ENCODE peak calls at places on chromosomes 16 and 17, in seven cellular contexts. One of them, this sample, is unnamed.

GRCh38 chr16:85473909-85474640 is 139.0 kb upstream of the GSE1 start:
- DNase-seq in tibial nerve: no peak
- DNase-seq in tibial artery: no peak
- DNase-seq in CD8-positive, alpha-beta T cell: no peak
- DNase-seq in ovary: peak; percentile 62
- DNase-seq in GM23338: no peak
- DNase-seq in body of pancreas: no peak
- DNase-seq in this sample: no peak

GRCh38 chr16:54402270-54402669 is 115.7 kb upstream of the IRX3 start:
- DNase-seq in tibial nerve: no peak
- DNase-seq in ovary: no peak
- DNase-seq in body of pancreas: no peak
- DNase-seq in CD8-positive, alpha-beta T cell: no peak
- DNase-seq in GM23338: no peak
- DNase-seq in tibial artery: no peak
- DNase-seq in this sample: no peak

GRCh38 chr17:2852729-2853110 is 56.5 kb downstream of the RAP1GAP2 start:
- DNase-seq in body of pancreas: no peak
- DNase-seq in CD8-positive, alpha-beta T cell: no peak
- DNase-seq in tibial artery: no peak
- DNase-seq in tibial nerve: no peak
- DNase-seq in ovary: peak; percentile 24
- DNase-seq in GM23338: peak; percentile 73
- DNase-seq in this sample: no peak

GRCh38 chr17:28298449-28298848 is 20.6 kb upstream of the TMEM97 start:
- DNase-seq in CD8-positive, alpha-beta T cell: no peak
- DNase-seq in tibial nerve: no peak
- DNase-seq in ovary: no peak
- DNase-seq in tibial artery: no peak
- DNase-seq in GM23338: no peak
- DNase-seq in body of pancreas: no peak
- DNase-seq in this sample: no peak

GRCh38 chr16:88907768-88908167 is 41.3 kb upstream of the PABPN1L start:
- DNase-seq in GM23338: no peak
- DNase-seq in tibial artery: no peak
- DNase-seq in CD8-positive, alpha-beta T cell: no peak
- DNase-seq in ovary: no peak
- DNase-seq in body of pancreas: no peak
- DNase-seq in tibial nerve: no peak
- DNase-seq in this sample: no peak

GRCh38 chr17:9646556-9646905 is 1.2 kb downstream of the USP43 start:
- DNase-seq in tibial nerve: no peak
- DNase-seq in CD8-positive, alpha-beta T cell: no peak
- DNase-seq in GM23338: peak; percentile 25
- DNase-seq in body of pancreas: no peak
- DNase-seq in ovary: no peak
- DNase-seq in tibial artery: no peak
- DNase-seq in this sample: no peak

GRCh38 chr17:75888484-75888883 is 8.3 kb downstream of the TRIM65 start:
- DNase-seq in CD8-positive, alpha-beta T cell: no peak
- DNase-seq in tibial artery: no peak
- DNase-seq in tibial nerve: no peak
- DNase-seq in body of pancreas: no peak
- DNase-seq in GM23338: peak; percentile 41
- DNase-seq in ovary: no peak
- DNase-seq in this sample: no peak

GRCh38 chr16:80407265-80407987 is 133.4 kb upstream of the DYNLRB2 start:
- DNase-seq in ovary: no peak
- DNase-seq in tibial nerve: no peak
- DNase-seq in GM23338: no peak
- DNase-seq in CD8-positive, alpha-beta T cell: no peak
- DNase-seq in body of pancreas: no peak
- DNase-seq in tibial artery: no peak
- DNase-seq in this sample: no peak

GRCh38 chr16:85401370-85401916 is 211.7 kb upstream of the GSE1 start:
- DNase-seq in tibial nerve: no peak
- DNase-seq in tibial artery: peak; percentile 47
- DNase-seq in CD8-positive, alpha-beta T cell: no peak
- DNase-seq in GM23338: no peak
- DNase-seq in body of pancreas: peak; percentile 1
- DNase-seq in ovary: peak; percentile 10
- DNase-seq in this sample: no peak

GRCh38 chr17:8799001-8799850 is at the start of gene MFSD6L:
- DNase-seq in tibial artery: no peak
- DNase-seq in body of pancreas: peak; percentile 91
- DNase-seq in CD8-positive, alpha-beta T cell: no peak
- DNase-seq in tibial nerve: no peak
- DNase-seq in GM23338: peak; percentile 91
- DNase-seq in ovary: no peak
- DNase-seq in this sample: no peak

GRCh38 chr16:3408561-3409197 is 7.7 kb downstream of the ZNF174 start:
- DNase-seq in GM23338: no peak
- DNase-seq in ovary: no peak
- DNase-seq in CD8-positive, alpha-beta T cell: no peak
- DNase-seq in body of pancreas: no peak
- DNase-seq in tibial artery: no peak
- DNase-seq in tibial nerve: no peak
- DNase-seq in this sample: no peak

GRCh38 chr17:5821057-5821456 is 236.7 kb upstream of the NLRP1 start:
- DNase-seq in GM23338: no peak
- DNase-seq in tibial nerve: no peak
- DNase-seq in CD8-positive, alpha-beta T cell: no peak
- DNase-seq in tibial artery: no peak
- DNase-seq in ovary: no peak
- DNase-seq in body of pancreas: no peak
- DNase-seq in this sample: peak; percentile 16

GRCh38 chr16:20393801-20394637 is 10.5 kb downstream of the PDILT start:
- DNase-seq in tibial nerve: no peak
- DNase-seq in CD8-positive, alpha-beta T cell: no peak
- DNase-seq in ovary: peak; percentile 30
- DNase-seq in body of pancreas: peak; percentile 20
- DNase-seq in tibial artery: no peak
- DNase-seq in GM23338: no peak
- DNase-seq in this sample: no peak

GRCh38 chr16:27475561-27475960 is 73.6 kb downstream of the IL21R start:
- DNase-seq in tibial nerve: no peak
- DNase-seq in GM23338: no peak
- DNase-seq in body of pancreas: no peak
- DNase-seq in ovary: no peak
- DNase-seq in tibial artery: no peak
- DNase-seq in CD8-positive, alpha-beta T cell: no peak
- DNase-seq in this sample: no peak

GRCh38 chr17:48432820-48433775 is 3.1 kb upstream of the SKAP1 start:
- DNase-seq in tibial artery: no peak
- DNase-seq in ovary: no peak
- DNase-seq in CD8-positive, alpha-beta T cell: no peak
- DNase-seq in body of pancreas: no peak
- DNase-seq in tibial nerve: no peak
- DNase-seq in GM23338: no peak
- DNase-seq in this sample: no peak

GRCh38 chr16:50744911-50745310 is 3.0 kb downstream of the CYLD start:
- DNase-seq in tibial nerve: no peak
- DNase-seq in body of pancreas: no peak
- DNase-seq in GM23338: no peak
- DNase-seq in CD8-positive, alpha-beta T cell: no peak
- DNase-seq in tibial artery: no peak
- DNase-seq in ovary: no peak
- DNase-seq in this sample: no peak

GRCh38 chr17:27244481-27245223 is 49.3 kb upstream of the WSB1 start:
- DNase-seq in GM23338: peak; percentile 74
- DNase-seq in CD8-positive, alpha-beta T cell: no peak
- DNase-seq in tibial artery: peak; percentile 88
- DNase-seq in tibial nerve: peak; percentile 96
- DNase-seq in ovary: peak; percentile 43
- DNase-seq in body of pancreas: peak; percentile 79
- DNase-seq in this sample: peak; percentile 74

GRCh38 chr16:79589495-79590134 is 10.9 kb downstream of the MAF start:
- DNase-seq in CD8-positive, alpha-beta T cell: no peak
- DNase-seq in GM23338: peak; percentile 68
- DNase-seq in tibial artery: no peak
- DNase-seq in tibial nerve: no peak
- DNase-seq in ovary: peak; percentile 55
- DNase-seq in body of pancreas: no peak
- DNase-seq in this sample: no peak

DNA sequence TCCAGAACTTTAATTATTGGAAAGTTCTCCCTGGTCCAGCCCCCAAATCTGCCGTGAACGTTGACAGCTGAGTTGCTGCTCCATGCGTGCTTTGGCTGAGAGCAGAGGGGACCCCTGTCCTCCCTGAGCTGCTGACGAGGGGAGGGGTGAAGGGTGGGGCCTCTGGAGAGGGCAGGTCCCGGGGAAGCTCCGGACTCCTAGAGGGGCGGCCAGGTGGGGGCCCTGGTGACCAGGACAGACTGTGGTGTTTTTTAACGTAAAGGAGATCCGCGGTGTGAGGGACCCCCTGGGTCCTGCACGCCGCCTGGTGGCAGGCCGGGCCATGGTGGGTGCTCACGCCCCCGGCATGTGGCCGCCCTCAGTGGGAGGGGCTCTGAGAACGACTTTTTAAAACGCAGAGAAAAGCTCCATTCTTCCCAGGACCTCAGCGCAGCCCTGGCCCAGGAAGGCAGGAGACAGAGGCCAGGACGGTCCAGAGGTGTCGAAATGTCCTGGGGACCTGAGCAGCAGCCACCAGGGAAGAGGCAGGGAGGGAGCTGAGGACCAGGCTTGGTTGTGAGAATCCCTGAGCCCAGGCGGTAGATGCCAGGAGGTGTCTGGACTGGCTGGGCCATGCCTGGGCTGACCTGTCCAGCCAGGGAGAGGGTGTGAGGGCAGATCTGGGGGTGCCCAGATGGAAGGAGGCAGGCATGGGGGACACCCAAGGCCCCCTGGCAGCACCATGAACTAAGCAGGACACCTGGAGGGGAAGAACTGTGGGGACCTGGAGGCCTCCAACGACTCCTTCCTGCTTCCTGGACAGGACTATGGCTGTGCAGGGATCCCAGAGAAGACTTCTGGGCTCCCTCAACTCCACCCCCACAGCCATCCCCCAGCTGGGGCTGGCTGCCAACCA is at the start of gene MC1R:
- DNase-seq in tibial artery: no peak
- DNase-seq in tibial nerve: no peak
- DNase-seq in CD8-positive, alpha-beta T cell: peak; percentile 46
- DNase-seq in ovary: no peak
- DNase-seq in GM23338: peak; percentile 71
- DNase-seq in body of pancreas: no peak
- DNase-seq in this sample: no peak
- H3K4me1 ChIP-seq in tibial artery: peaks cover 42% of the 10 kb centered on the region
- H3K4me1 ChIP-seq in tibial nerve: peaks cover 76% of the 10 kb centered on the region
- H3K4me1 ChIP-seq in CD8-positive, alpha-beta T cell: peaks cover 51% of the 10 kb centered on the region
- H3K4me1 ChIP-seq in ovary: peaks cover 12% of the 10 kb centered on the region
- H3K4me1 ChIP-seq in GM23338: peaks cover 26% of the 10 kb centered on the region
- H3K4me1 ChIP-seq in body of pancreas: peaks cover 38% of the 10 kb centered on the region
- H3K4me1 ChIP-seq in this sample: peaks cover 25% of the 10 kb centered on the region

DNA sequence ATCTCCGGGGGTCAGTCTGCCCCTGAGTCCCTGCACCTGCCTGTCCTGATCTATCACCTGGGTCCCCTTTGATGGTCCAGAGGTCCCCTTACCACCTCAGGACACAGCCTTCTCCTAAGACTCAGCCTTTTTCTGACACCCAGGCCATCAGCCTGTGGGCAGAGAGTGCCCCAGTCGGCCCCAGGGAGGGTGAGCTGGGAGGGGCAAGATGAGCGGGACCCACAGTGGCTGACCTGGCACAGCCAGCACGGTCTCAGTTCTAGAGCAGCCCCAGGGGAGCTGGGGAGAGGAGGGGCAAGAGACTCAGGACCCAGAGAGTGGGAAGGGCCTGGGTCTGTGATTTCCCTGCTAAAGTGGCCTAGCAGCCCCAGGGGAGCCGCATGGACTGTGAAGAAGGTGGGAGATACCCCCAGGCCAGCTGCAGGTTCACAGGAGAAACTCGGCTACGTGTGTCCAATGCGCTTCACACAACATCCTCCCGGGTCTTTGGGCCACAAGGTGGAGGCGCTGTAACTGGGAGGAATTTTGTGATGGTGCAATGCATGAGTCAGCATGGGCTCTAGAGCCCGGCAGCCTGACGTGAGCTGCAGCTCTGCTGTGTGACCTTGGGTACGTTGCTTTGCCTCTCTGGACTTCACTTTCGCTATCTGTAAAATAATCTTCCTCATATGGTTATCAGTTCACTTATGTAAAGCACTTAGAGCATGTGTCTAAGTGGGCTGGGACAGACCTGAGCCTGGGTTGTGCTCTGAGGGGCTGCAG is 67.2 kb upstream of the LHX1 start:
- DNase-seq in CD8-positive, alpha-beta T cell: no peak
- DNase-seq in ovary: no peak
- DNase-seq in GM23338: peak; percentile 64
- DNase-seq in tibial nerve: no peak
- DNase-seq in tibial artery: no peak
- DNase-seq in body of pancreas: no peak
- DNase-seq in this sample: no peak
- TF ChIP-seq CTCF in CD8-positive, alpha-beta T cell: no peak
- TF ChIP-seq CTCF in ovary: no peak
- TF ChIP-seq CTCF in GM23338: peak; percentile 44
- TF ChIP-seq CTCF in tibial nerve: no peak
- TF ChIP-seq CTCF in tibial artery: no peak
- TF ChIP-seq CTCF in body of pancreas: no peak
- TF ChIP-seq CTCF in this sample: no peak

GRCh38 chr17:40110026-40110425 is 9.6 kb upstream of the NR1D1 start:
- DNase-seq in CD8-positive, alpha-beta T cell: no peak
- DNase-seq in tibial artery: peak; percentile 55
- DNase-seq in tibial nerve: no peak
- DNase-seq in GM23338: peak; percentile 90
- DNase-seq in ovary: peak; percentile 19
- DNase-seq in body of pancreas: no peak
- DNase-seq in this sample: no peak

GRCh38 chr17:40111221-40112128 is 10.3 kb upstream of the MSL1 start:
- DNase-seq in tibial nerve: peak; percentile 94
- DNase-seq in GM23338: peak; percentile 97
- DNase-seq in CD8-positive, alpha-beta T cell: peak; percentile 75
- DNase-seq in ovary: peak; percentile 96
- DNase-seq in body of pancreas: peak; percentile 98
- DNase-seq in tibial artery: peak; percentile 98
- DNase-seq in this sample: peak; percentile 87

GRCh38 chr17:40109471-40109824 is 9.1 kb upstream of the NR1D1 start:
- DNase-seq in CD8-positive, alpha-beta T cell: no peak
- DNase-seq in ovary: no peak
- DNase-seq in tibial artery: peak; percentile 46
- DNase-seq in tibial nerve: no peak
- DNase-seq in body of pancreas: peak; percentile 13
- DNase-seq in GM23338: no peak
- DNase-seq in this sample: no peak

GRCh38 chr17:40112191-40112590 is 9.6 kb upstream of the MSL1 start:
- DNase-seq in tibial nerve: no peak
- DNase-seq in tibial artery: peak; percentile 54
- DNase-seq in CD8-positive, alpha-beta T cell: no peak
- DNase-seq in ovary: no peak
- DNase-seq in body of pancreas: no peak
- DNase-seq in GM23338: no peak
- DNase-seq in this sample: no peak

GRCh38 chr17:40110457-40110856 is 10.1 kb upstream of the NR1D1 start:
- DNase-seq in body of pancreas: peak; percentile 35
- DNase-seq in GM23338: no peak
- DNase-seq in tibial nerve: peak; percentile 44
- DNase-seq in CD8-positive, alpha-beta T cell: no peak
- DNase-seq in ovary: peak; percentile 52
- DNase-seq in tibial artery: peak; percentile 68
- DNase-seq in this sample: no peak
- H3K4me1 ChIP-seq in body of pancreas: peaks cover 82% of the 10 kb centered on the region
- H3K4me1 ChIP-seq in GM23338: peaks cover 76% of the 10 kb centered on the region
- H3K4me1 ChIP-seq in tibial nerve: peaks cover 93% of the 10 kb centered on the region
- H3K4me1 ChIP-seq in CD8-positive, alpha-beta T cell: peaks cover 84% of the 10 kb centered on the region
- H3K4me1 ChIP-seq in ovary: peaks cover 36% of the 10 kb centered on the region
- H3K4me1 ChIP-seq in tibial artery: peaks cover 92% of the 10 kb centered on the region
- H3K4me1 ChIP-seq in this sample: peaks cover 23% of the 10 kb centered on the region

GRCh38 chr16:57299719-57300386 is 15.4 kb upstream of the PLLP start:
- DNase-seq in tibial nerve: peak; percentile 93
- DNase-seq in GM23338: peak; percentile 94
- DNase-seq in CD8-positive, alpha-beta T cell: peak; percentile 88
- DNase-seq in body of pancreas: peak; percentile 91
- DNase-seq in ovary: peak; percentile 90
- DNase-seq in tibial artery: peak; percentile 95
- DNase-seq in this sample: peak; percentile 80
- TF ChIP-seq CTCF in tibial nerve: peak; percentile 30
- TF ChIP-seq CTCF in GM23338: no peak
- TF ChIP-seq CTCF in CD8-positive, alpha-beta T cell: no peak
- TF ChIP-seq CTCF in body of pancreas: no peak
- TF ChIP-seq CTCF in ovary: no peak
- TF ChIP-seq CTCF in tibial artery: peak; percentile 85
- TF ChIP-seq CTCF in this sample: no peak